ENCODE peak calls at places on chromosomes 3 and 15, in eight cellular contexts. One of them, this sample, is unnamed. For H3K9me3, the result is how much of the 10 kb centered on the place peaks cover.

GRCh38 chr15:93955197-93955596 is 276.2 kb upstream of the MCTP2 start:
- DNase-seq in CD8-positive, alpha-beta T cell: no peak
- DNase-seq in pancreas: no peak
- DNase-seq in esophagus muscularis mucosa: no peak
- DNase-seq in psoas muscle: no peak
- DNase-seq in colonic mucosa: no peak
- DNase-seq in ascending aorta: no peak
- DNase-seq in tibial artery: no peak
- DNase-seq in this sample: no peak

GRCh38 chr3:65277788-65278187 is 590.0 kb upstream of the ADAMTS9 start:
- DNase-seq in colonic mucosa: no peak
- DNase-seq in esophagus muscularis mucosa: no peak
- DNase-seq in CD8-positive, alpha-beta T cell: no peak
- DNase-seq in ascending aorta: no peak
- DNase-seq in tibial artery: no peak
- DNase-seq in psoas muscle: no peak
- DNase-seq in pancreas: no peak
- DNase-seq in this sample: no peak

GRCh38 chr3:98901465-98902174 is at the start of gene DCBLD2:
- DNase-seq in esophagus muscularis mucosa: peak
- DNase-seq in ascending aorta: peak
- DNase-seq in tibial artery: peak
- DNase-seq in pancreas: peak
- DNase-seq in psoas muscle: peak
- DNase-seq in CD8-positive, alpha-beta T cell: peak
- DNase-seq in colonic mucosa: peak
- DNase-seq in this sample: peak

GRCh38 chr3:51622402-51622801 is 48.6 kb upstream of the TEX264 start:
- DNase-seq in colonic mucosa: no peak
- DNase-seq in ascending aorta: no peak
- DNase-seq in tibial artery: no peak
- DNase-seq in psoas muscle: no peak
- DNase-seq in CD8-positive, alpha-beta T cell: no peak
- DNase-seq in esophagus muscularis mucosa: no peak
- DNase-seq in pancreas: no peak
- DNase-seq in this sample: no peak

GRCh38 chr3:184186184-184186901 is at the start of gene ABCF3:
- DNase-seq in psoas muscle: peak
- DNase-seq in pancreas: no peak
- DNase-seq in colonic mucosa: peak
- DNase-seq in esophagus muscularis mucosa: no peak
- DNase-seq in tibial artery: peak
- DNase-seq in CD8-positive, alpha-beta T cell: no peak
- DNase-seq in ascending aorta: peak
- DNase-seq in this sample: no peak

GRCh38 chr3:45084820-45085816 is 59.0 kb downstream of the CLEC3B start:
- DNase-seq in CD8-positive, alpha-beta T cell: no peak
- DNase-seq in tibial artery: no peak
- DNase-seq in psoas muscle: no peak
- DNase-seq in pancreas: no peak
- DNase-seq in ascending aorta: no peak
- DNase-seq in esophagus muscularis mucosa: no peak
- DNase-seq in colonic mucosa: no peak
- DNase-seq in this sample: no peak

GRCh38 chr3:52495096-52495495 is at the start of gene STAB1:
- DNase-seq in tibial artery: no peak
- DNase-seq in CD8-positive, alpha-beta T cell: no peak
- DNase-seq in esophagus muscularis mucosa: peak
- DNase-seq in colonic mucosa: peak
- DNase-seq in psoas muscle: peak
- DNase-seq in ascending aorta: no peak
- DNase-seq in pancreas: no peak
- DNase-seq in this sample: no peak

GRCh38 chr3:190361791-190362190 is 26.2 kb upstream of the CLDN16 start:
- DNase-seq in CD8-positive, alpha-beta T cell: no peak
- DNase-seq in psoas muscle: no peak
- DNase-seq in tibial artery: no peak
- DNase-seq in ascending aorta: no peak
- DNase-seq in pancreas: no peak
- DNase-seq in esophagus muscularis mucosa: no peak
- DNase-seq in colonic mucosa: no peak
- DNase-seq in this sample: no peak

GRCh38 chr3:128784228-128784627 is 58.2 kb downstream of the RAB7A start:
- DNase-seq in ascending aorta: no peak
- DNase-seq in colonic mucosa: no peak
- DNase-seq in esophagus muscularis mucosa: no peak
- DNase-seq in pancreas: no peak
- DNase-seq in tibial artery: no peak
- DNase-seq in CD8-positive, alpha-beta T cell: peak
- DNase-seq in psoas muscle: peak
- DNase-seq in this sample: peak

GRCh38 chr15:77540346-77541060 is 92.2 kb downstream of the LINGO1 start:
- DNase-seq in psoas muscle: no peak
- DNase-seq in pancreas: no peak
- DNase-seq in colonic mucosa: no peak
- DNase-seq in tibial artery: peak
- DNase-seq in CD8-positive, alpha-beta T cell: no peak
- DNase-seq in esophagus muscularis mucosa: no peak
- DNase-seq in ascending aorta: no peak
- DNase-seq in this sample: no peak

GRCh38 chr15:77535845-77536244 is 96.9 kb downstream of the LINGO1 start:
- DNase-seq in tibial artery: peak
- DNase-seq in pancreas: no peak
- DNase-seq in esophagus muscularis mucosa: no peak
- DNase-seq in psoas muscle: peak
- DNase-seq in colonic mucosa: peak
- DNase-seq in CD8-positive, alpha-beta T cell: no peak
- DNase-seq in ascending aorta: no peak
- DNase-seq in this sample: peak

GRCh38 chr15:77537006-77537405 is 95.7 kb downstream of the LINGO1 start:
- DNase-seq in tibial artery: peak
- DNase-seq in psoas muscle: no peak
- DNase-seq in colonic mucosa: no peak
- DNase-seq in ascending aorta: no peak
- DNase-seq in CD8-positive, alpha-beta T cell: no peak
- DNase-seq in esophagus muscularis mucosa: no peak
- DNase-seq in pancreas: no peak
- DNase-seq in this sample: peak

GRCh38 chr15:77538793-77539487 is 93.8 kb downstream of the LINGO1 start:
- DNase-seq in CD8-positive, alpha-beta T cell: no peak
- DNase-seq in esophagus muscularis mucosa: no peak
- DNase-seq in psoas muscle: no peak
- DNase-seq in pancreas: peak
- DNase-seq in ascending aorta: no peak
- DNase-seq in tibial artery: peak
- DNase-seq in colonic mucosa: peak
- DNase-seq in this sample: no peak

DNA sequence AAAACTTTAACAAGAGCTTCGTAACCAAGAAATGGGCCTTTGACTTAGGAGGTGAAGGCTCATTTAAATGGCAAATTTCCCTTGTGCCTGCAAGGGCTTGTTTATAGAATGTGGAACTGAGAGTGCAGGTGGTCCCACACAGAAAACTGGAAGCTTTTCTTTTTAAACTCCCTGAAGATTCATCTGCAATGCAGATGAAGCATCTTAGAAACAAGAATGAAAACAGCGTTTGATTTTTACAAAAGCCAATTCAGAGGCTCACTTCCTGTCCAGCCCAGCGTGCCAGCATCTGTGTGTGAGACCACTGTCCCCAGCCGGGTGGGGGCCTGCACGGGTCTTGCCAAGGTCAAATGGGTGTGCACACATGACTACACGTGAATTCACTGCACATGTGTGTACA is 94.7 kb downstream of the LINGO1 start:
- DNase-seq in CD8-positive, alpha-beta T cell: no peak
- DNase-seq in pancreas: no peak
- DNase-seq in colonic mucosa: no peak
- DNase-seq in esophagus muscularis mucosa: no peak
- DNase-seq in ascending aorta: no peak
- DNase-seq in psoas muscle: no peak
- DNase-seq in tibial artery: peak
- DNase-seq in this sample: no peak
- H3K4me3 ChIP-seq in CD8-positive, alpha-beta T cell: no peak
- H3K4me3 ChIP-seq in pancreas: no peak
- H3K4me3 ChIP-seq in colonic mucosa: no peak
- H3K4me3 ChIP-seq in esophagus muscularis mucosa: no peak
- H3K4me3 ChIP-seq in ascending aorta: no peak
- H3K4me3 ChIP-seq in psoas muscle: no peak
- H3K4me3 ChIP-seq in tibial artery: no peak
- H3K4me3 ChIP-seq in this sample: no peak

DNA sequence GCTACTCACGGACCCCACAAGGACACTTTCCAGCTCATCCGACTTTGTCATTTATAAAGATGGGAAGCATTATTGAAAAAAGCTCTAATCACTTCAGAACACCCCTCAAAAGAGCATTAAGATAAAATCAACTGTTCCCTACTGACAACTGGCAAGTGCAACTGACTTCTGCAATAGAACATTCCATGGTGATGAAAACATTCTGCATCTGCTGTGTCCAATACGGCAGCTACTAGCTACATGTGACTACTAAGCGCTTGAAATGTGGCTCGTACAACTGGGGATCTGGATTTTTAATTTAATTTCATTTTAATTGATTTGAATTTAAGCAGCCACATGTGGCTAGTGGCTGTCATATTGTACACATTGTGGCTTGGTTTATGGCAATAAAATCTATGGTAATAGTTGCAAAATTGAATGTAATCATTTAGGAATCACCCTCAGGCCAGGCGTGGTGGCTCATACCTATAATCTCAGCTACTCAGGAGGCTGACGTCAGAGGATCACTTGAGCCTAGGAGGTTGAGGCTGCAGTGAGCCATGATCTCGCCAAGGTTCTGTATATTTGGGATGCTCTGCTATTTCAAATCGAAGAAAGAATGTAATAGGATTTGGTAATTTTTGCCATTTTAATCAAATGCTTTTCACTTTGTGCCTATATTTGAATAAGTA is 390.3 kb downstream of the GABRB3 start:
- DNase-seq in tibial artery: no peak
- DNase-seq in colonic mucosa: no peak
- DNase-seq in ascending aorta: no peak
- DNase-seq in pancreas: no peak
- DNase-seq in psoas muscle: no peak
- DNase-seq in esophagus muscularis mucosa: no peak
- DNase-seq in CD8-positive, alpha-beta T cell: no peak
- DNase-seq in this sample: no peak
- H3K9me3 ChIP-seq in tibial artery: under half
- H3K9me3 ChIP-seq in colonic mucosa: under half
- H3K9me3 ChIP-seq in ascending aorta: under half
- H3K9me3 ChIP-seq in pancreas: under half
- H3K9me3 ChIP-seq in psoas muscle: under half
- H3K9me3 ChIP-seq in esophagus muscularis mucosa: under half
- H3K9me3 ChIP-seq in CD8-positive, alpha-beta T cell: under half
- H3K9me3 ChIP-seq in this sample: under half

DNA sequence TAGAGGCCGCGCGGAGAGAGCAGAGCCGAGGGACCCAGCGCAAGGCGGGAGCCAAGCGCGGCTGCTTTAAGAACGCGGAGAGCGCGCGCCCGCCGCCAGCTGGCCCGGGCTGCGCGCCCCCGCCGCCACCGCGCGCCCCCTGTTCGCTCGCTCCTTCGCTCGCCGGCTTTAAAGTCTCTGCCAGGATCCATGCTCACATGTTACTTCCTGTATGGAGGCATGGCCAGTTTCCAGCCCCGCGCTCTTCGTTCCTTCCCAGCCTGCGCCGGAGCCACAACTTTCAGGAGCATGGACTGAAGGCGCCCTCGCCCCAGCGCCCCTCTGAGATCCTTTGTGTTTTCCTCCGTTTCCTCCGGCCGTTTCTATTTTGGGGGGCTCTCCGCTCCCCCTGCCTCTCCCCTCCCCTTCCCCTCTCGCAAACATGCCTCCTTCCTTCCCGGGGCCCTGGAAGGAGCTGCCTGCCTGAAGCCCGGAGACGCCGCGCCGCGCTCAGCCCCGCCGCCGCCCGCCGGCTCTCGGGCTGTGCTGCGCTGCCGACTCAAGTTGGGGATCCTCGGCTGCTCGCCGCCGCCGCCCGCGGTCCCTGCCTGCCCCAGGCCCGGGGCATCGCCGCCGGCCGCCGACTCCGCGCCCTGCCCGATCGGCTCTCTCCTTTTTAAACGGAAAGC is at the start of gene PTPRG:
- DNase-seq in pancreas: peak
- DNase-seq in esophagus muscularis mucosa: peak
- DNase-seq in colonic mucosa: peak
- DNase-seq in tibial artery: peak
- DNase-seq in ascending aorta: peak
- DNase-seq in CD8-positive, alpha-beta T cell: no peak
- DNase-seq in psoas muscle: peak
- DNase-seq in this sample: peak
- H3K27ac ChIP-seq in pancreas: peak
- H3K27ac ChIP-seq in esophagus muscularis mucosa: peak
- H3K27ac ChIP-seq in colonic mucosa: peak
- H3K27ac ChIP-seq in tibial artery: peak
- H3K27ac ChIP-seq in ascending aorta: peak
- H3K27ac ChIP-seq in CD8-positive, alpha-beta T cell: no peak
- H3K27ac ChIP-seq in psoas muscle: peak
- H3K27ac ChIP-seq in this sample: peak

GRCh38 chr15:48667701-48668100 is 22.2 kb upstream of the FBN1 start:
- DNase-seq in tibial artery: no peak
- DNase-seq in pancreas: no peak
- DNase-seq in colonic mucosa: no peak
- DNase-seq in psoas muscle: no peak
- DNase-seq in esophagus muscularis mucosa: no peak
- DNase-seq in ascending aorta: no peak
- DNase-seq in CD8-positive, alpha-beta T cell: no peak
- DNase-seq in this sample: no peak
- H3K4me3 ChIP-seq in tibial artery: no peak
- H3K4me3 ChIP-seq in pancreas: no peak
- H3K4me3 ChIP-seq in colonic mucosa: no peak
- H3K4me3 ChIP-seq in psoas muscle: no peak
- H3K4me3 ChIP-seq in esophagus muscularis mucosa: no peak
- H3K4me3 ChIP-seq in ascending aorta: no peak
- H3K4me3 ChIP-seq in CD8-positive, alpha-beta T cell: no peak
- H3K4me3 ChIP-seq in this sample: no peak

GRCh38 chr3:161999846-162000245 is 503.2 kb downstream of the OTOL1 start:
- DNase-seq in pancreas: no peak
- DNase-seq in psoas muscle: no peak
- DNase-seq in esophagus muscularis mucosa: no peak
- DNase-seq in tibial artery: no peak
- DNase-seq in CD8-positive, alpha-beta T cell: no peak
- DNase-seq in colonic mucosa: no peak
- DNase-seq in ascending aorta: no peak
- DNase-seq in this sample: no peak
- H3K9me3 ChIP-seq in pancreas: under half
- H3K9me3 ChIP-seq in psoas muscle: under half
- H3K9me3 ChIP-seq in esophagus muscularis mucosa: under half
- H3K9me3 ChIP-seq in tibial artery: under half
- H3K9me3 ChIP-seq in CD8-positive, alpha-beta T cell: under half
- H3K9me3 ChIP-seq in colonic mucosa: under half
- H3K9me3 ChIP-seq in ascending aorta: under half
- H3K9me3 ChIP-seq in this sample: under half

This sample was measured in left lung.